ENCODE peak calls at places on chromosomes 11 and 22, in four cellular contexts. F is upper lobe of right lung, M is mucosa of gallbladder, O is Daoy. Q is an unnamed sample.

GRCh38 chr11:27022659-27023251 is 17.9 kb upstream of the BBOX1 start:
- DNase-seq in O (no peak), F (no peak), M (no peak), Q (no peak)

GRCh38 chr11:7941608-7942007 is at the start of gene OR10A3:
- DNase-seq in O (no peak), F (no peak), M (no peak), Q (no peak)

GRCh38 chr22:46259374-46259773 is 3.8 kb downstream of the PKDREJ start:
- DNase-seq in O (no peak), M (no peak), F (no peak), Q (no peak)

GRCh38 chr11:66676279-66676919 is 1.3 kb downstream of the RBM4B start:
- DNase-seq in M (no peak), F (peak), O (no peak), Q (no peak)

GRCh38 chr11:120306519-120307242 is 18.4 kb upstream of the TLCD5 start:
- DNase-seq in O (peak), M (peak), F (no peak), Q (no peak)

GRCh38 chr22:38745676-38746460 is 9.9 kb downstream of the SUN2 start:
- DNase-seq in M (no peak), F (no peak), O (no peak), Q (no peak)

GRCh38 chr11:78138694-78139421 is 568 bp downstream of the ALG8 start:
- DNase-seq in O (peak), M (no peak), F (no peak), Q (no peak)

GRCh38 chr11:47192111-47192510 is 5.9 kb upstream of the PACSIN3 start:
- DNase-seq in F (no peak), M (no peak), O (no peak), Q (peak)

GRCh38 chr11:30724274-30724673 is 138.1 kb upstream of the MPPED2 start:
- DNase-seq in F (no peak), M (no peak), O (no peak), Q (no peak)

GRCh38 chr22:17592201-17592600 is 28.9 kb downstream of the SLC25A18 start:
- DNase-seq in F (peak), M (no peak), O (no peak), Q (no peak)

GRCh38 chr22:46781291-46781690 is 18.8 kb downstream of the TBC1D22A start:
- DNase-seq in O (no peak), M (no peak), F (no peak), Q (no peak)

GRCh38 chr11:94449437-94449836 is 44.2 kb downstream of the MRE11 start:
- DNase-seq in O (peak), M (no peak), F (no peak), Q (no peak)

GRCh38 chr11:43366597-43367121 is 7.9 kb downstream of the TTC17 start:
- DNase-seq in O (peak), M (no peak), F (no peak), Q (no peak)

GRCh38 chr11:61888043-61888442 is 3.3 kb downstream of the FADS3 start:
- DNase-seq in O (peak), M (peak), F (peak), Q (no peak)

GRCh38 chr11:40514124-40514523 is 945.3 kb downstream of the LRRC4C start:
- DNase-seq in O (no peak), F (no peak), M (peak), Q (no peak)

GRCh38 chr11:74677131-74677530 is 54.1 kb downstream of the CHRDL2 start:
- DNase-seq in O (no peak), F (no peak), M (peak), Q (peak)

GRCh38 chr11:130726647-130727046 is 189.6 kb downstream of the SNX19 start:
- DNase-seq in O (no peak), M (no peak), F (no peak), Q (no peak)

GRCh38 chr11:74522776-74523175 is 29.3 kb upstream of the LIPT2 start:
- DNase-seq in F (no peak), O (no peak), M (no peak), Q (no peak)

GRCh38 chr11:75118577-75118976 is 21.9 kb upstream of the OR2AT4 start:
- DNase-seq in O (no peak), M (no peak), F (no peak), Q (no peak)

GRCh38 chr11:63871962-63872832 is 33.3 kb downstream of the MARK2 start:
- DNase-seq in M (peak), O (peak), F (peak), Q (peak)

GRCh38 chr11:14914536-14914935 is 22.5 kb upstream of the CYP2R1 start:
- DNase-seq in M (no peak), O (no peak), F (no peak), Q (no peak)

GRCh38 chr11:105609832-105610781 is at the start of gene GRIA4:
- DNase-seq in F (peak), M (no peak), O (peak), Q (no peak)

GRCh38 chr11:69721061-69721460 is 17.2 kb upstream of the FGF19 start:
- DNase-seq in M (no peak), F (no peak), O (no peak), Q (no peak)

GRCh38 chr11:84558085-84558905 is 1068.8 kb downstream of the DLG2 start:
- DNase-seq in F (no peak), O (peak), M (peak), Q (no peak)

GRCh38 chr11:1531418-1531817 is 40.7 kb downstream of the DUSP8 start:
- DNase-seq in M (no peak), O (no peak), F (no peak), Q (no peak)

GRCh38 chr22:35498026-35498425 is 42.6 kb upstream of the RASD2 start:
- DNase-seq in O (no peak), F (no peak), M (no peak), Q (no peak)

GRCh38 chr22:38034278-38034882 is 22.8 kb upstream of the PICK1 start:
- DNase-seq in F (peak), O (peak), M (peak), Q (peak)

GRCh38 chr22:24681236-24681635 is 78.2 kb downstream of the GGT1 start:
- DNase-seq in O (no peak), F (no peak), M (no peak), Q (no peak)

GRCh38 chr11:96188625-96189006 is 154.4 kb downstream of the MAML2 start:
- DNase-seq in O (peak), M (no peak), F (no peak), Q (no peak)

GRCh38 chr11:116782728-116783127 is 5.1 kb downstream of the ZPR1 start:
- DNase-seq in O (peak), F (no peak), M (no peak), Q (no peak)

GRCh38 chr11:73219396-73220285 is 1.6 kb downstream of the P2RY2 start:
- DNase-seq in M (no peak), O (no peak), F (peak), Q (no peak)

GRCh38 chr11:82003671-82004148 is 730.0 kb downstream of the FAM181B start:
- DNase-seq in O (no peak), M (no peak), F (no peak), Q (no peak)

GRCh38 chr11:123587044-123587443 is 67.4 kb downstream of the SCN3B start:
- DNase-seq in O (peak), F (no peak), M (no peak), Q (no peak)

Q was measured in left lobe of liver.